ENCODE peak calls at places on chromosomes 6 and 20, in ten cellular contexts. One of them, this sample, is unnamed.

GRCh38 chr20:37749185-37749584 is 55.4 kb downstream of the CTNNBL1 start:
- DNase-seq in MM.1S: no peak
- DNase-seq in keratinocyte: no peak
- DNase-seq in astrocyte: no peak
- DNase-seq in CD4-positive, alpha-beta T cell: no peak
- DNase-seq in stomach: no peak
- DNase-seq in mesothelial cell of epicardium: no peak
- DNase-seq in dorsolateral prefrontal cortex: no peak
- DNase-seq in spleen: no peak
- DNase-seq in psoas muscle: no peak
- DNase-seq in this sample: no peak

GRCh38 chr6:18861182-18861581 is 474.0 kb downstream of the RNF144B start:
- DNase-seq in MM.1S: no peak
- DNase-seq in keratinocyte: no peak
- DNase-seq in astrocyte: no peak
- DNase-seq in CD4-positive, alpha-beta T cell: no peak
- DNase-seq in stomach: no peak
- DNase-seq in mesothelial cell of epicardium: no peak
- DNase-seq in dorsolateral prefrontal cortex: no peak
- DNase-seq in spleen: no peak
- DNase-seq in psoas muscle: no peak
- DNase-seq in this sample: no peak

GRCh38 chr6:169393753-169394152 is 140.1 kb upstream of the THBS2 start:
- DNase-seq in MM.1S: no peak
- DNase-seq in keratinocyte: no peak
- DNase-seq in astrocyte: no peak
- DNase-seq in CD4-positive, alpha-beta T cell: no peak
- DNase-seq in stomach: no peak
- DNase-seq in mesothelial cell of epicardium: no peak
- DNase-seq in dorsolateral prefrontal cortex: no peak
- DNase-seq in spleen: no peak
- DNase-seq in psoas muscle: no peak
- DNase-seq in this sample: no peak

GRCh38 chr6:107272246-107272645 is 156.9 kb upstream of the BEND3 start:
- DNase-seq in MM.1S: no peak
- DNase-seq in keratinocyte: no peak
- DNase-seq in astrocyte: no peak
- DNase-seq in CD4-positive, alpha-beta T cell: no peak
- DNase-seq in stomach: no peak
- DNase-seq in mesothelial cell of epicardium: no peak
- DNase-seq in dorsolateral prefrontal cortex: no peak
- DNase-seq in spleen: no peak
- DNase-seq in psoas muscle: no peak
- DNase-seq in this sample: no peak

GRCh38 chr20:62228982-62229545 is 9.0 kb upstream of the HRH3 start:
- DNase-seq in MM.1S: no peak
- DNase-seq in keratinocyte: no peak
- DNase-seq in astrocyte: no peak
- DNase-seq in CD4-positive, alpha-beta T cell: no peak
- DNase-seq in stomach: no peak
- DNase-seq in mesothelial cell of epicardium: no peak
- DNase-seq in dorsolateral prefrontal cortex: no peak
- DNase-seq in spleen: no peak
- DNase-seq in psoas muscle: no peak
- DNase-seq in this sample: no peak

GRCh38 chr6:149094934-149095341 is 222.6 kb upstream of the TAB2 start:
- DNase-seq in MM.1S: no peak
- DNase-seq in keratinocyte: no peak
- DNase-seq in astrocyte: peak; percentile 69
- DNase-seq in CD4-positive, alpha-beta T cell: no peak
- DNase-seq in stomach: no peak
- DNase-seq in mesothelial cell of epicardium: no peak
- DNase-seq in dorsolateral prefrontal cortex: no peak
- DNase-seq in spleen: no peak
- DNase-seq in psoas muscle: no peak
- DNase-seq in this sample: no peak

GRCh38 chr6:37695857-37696219 is 1.8 kb downstream of the MDGA1 start:
- DNase-seq in MM.1S: no peak
- DNase-seq in keratinocyte: no peak
- DNase-seq in astrocyte: peak; percentile 29
- DNase-seq in CD4-positive, alpha-beta T cell: no peak
- DNase-seq in stomach: no peak
- DNase-seq in mesothelial cell of epicardium: no peak
- DNase-seq in dorsolateral prefrontal cortex: peak; percentile 25
- DNase-seq in spleen: no peak
- DNase-seq in psoas muscle: no peak
- DNase-seq in this sample: no peak

GRCh38 chr6:134247271-134247833 is 70.6 kb downstream of the SGK1 start:
- DNase-seq in MM.1S: peak; percentile 95
- DNase-seq in keratinocyte: no peak
- DNase-seq in astrocyte: no peak
- DNase-seq in CD4-positive, alpha-beta T cell: peak; percentile 50
- DNase-seq in stomach: no peak
- DNase-seq in mesothelial cell of epicardium: no peak
- DNase-seq in dorsolateral prefrontal cortex: no peak
- DNase-seq in spleen: peak; percentile 76
- DNase-seq in psoas muscle: no peak
- DNase-seq in this sample: no peak

GRCh38 chr6:67689329-67689728 is 945.8 kb upstream of the ADGRB3 start:
- DNase-seq in MM.1S: no peak
- DNase-seq in keratinocyte: no peak
- DNase-seq in astrocyte: no peak
- DNase-seq in CD4-positive, alpha-beta T cell: no peak
- DNase-seq in stomach: no peak
- DNase-seq in mesothelial cell of epicardium: no peak
- DNase-seq in dorsolateral prefrontal cortex: no peak
- DNase-seq in spleen: no peak
- DNase-seq in psoas muscle: no peak
- DNase-seq in this sample: no peak

GRCh38 chr6:67698534-67698933 is 936.5 kb upstream of the ADGRB3 start:
- DNase-seq in MM.1S: no peak
- DNase-seq in keratinocyte: no peak
- DNase-seq in astrocyte: peak; percentile 55
- DNase-seq in CD4-positive, alpha-beta T cell: no peak
- DNase-seq in stomach: no peak
- DNase-seq in mesothelial cell of epicardium: no peak
- DNase-seq in dorsolateral prefrontal cortex: no peak
- DNase-seq in spleen: no peak
- DNase-seq in psoas muscle: no peak
- DNase-seq in this sample: no peak

GRCh38 chr6:67694127-67694526 is 941.0 kb upstream of the ADGRB3 start:
- DNase-seq in MM.1S: no peak
- DNase-seq in keratinocyte: no peak
- DNase-seq in astrocyte: no peak
- DNase-seq in CD4-positive, alpha-beta T cell: no peak
- DNase-seq in stomach: no peak
- DNase-seq in mesothelial cell of epicardium: no peak
- DNase-seq in dorsolateral prefrontal cortex: no peak
- DNase-seq in spleen: no peak
- DNase-seq in psoas muscle: no peak
- DNase-seq in this sample: no peak
- TF ChIP-seq CTCF in MM.1S: no peak
- TF ChIP-seq CTCF in keratinocyte: no peak
- TF ChIP-seq CTCF in astrocyte: no peak
- TF ChIP-seq CTCF in CD4-positive, alpha-beta T cell: no peak
- TF ChIP-seq CTCF in stomach: no peak
- TF ChIP-seq CTCF in mesothelial cell of epicardium: no peak
- TF ChIP-seq CTCF in dorsolateral prefrontal cortex: no peak
- TF ChIP-seq CTCF in spleen: no peak
- TF ChIP-seq CTCF in psoas muscle: no peak
- TF ChIP-seq CTCF in this sample: no peak

DNA sequence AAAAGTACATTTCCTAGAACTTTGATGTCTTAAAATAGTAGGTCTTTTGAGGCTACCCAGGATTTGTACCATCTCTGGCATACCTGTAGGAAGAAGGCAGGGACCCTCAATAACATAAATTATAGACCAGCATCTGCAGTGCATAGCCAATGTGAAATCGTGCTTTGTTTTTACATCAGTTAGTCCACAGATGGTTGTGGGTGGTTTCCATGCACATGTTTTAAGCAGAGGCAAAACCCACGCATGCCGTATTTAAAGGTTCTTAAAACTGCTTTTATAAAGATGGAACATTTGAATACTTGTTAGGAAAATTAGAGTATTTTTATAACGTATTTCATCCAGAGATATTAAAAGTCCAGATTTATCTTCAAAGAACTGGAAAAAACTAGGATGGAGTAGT is 66.3 kb downstream of the SH3BGRL2 start:
- DNase-seq in MM.1S: no peak
- DNase-seq in keratinocyte: no peak
- DNase-seq in astrocyte: no peak
- DNase-seq in CD4-positive, alpha-beta T cell: no peak
- DNase-seq in stomach: no peak
- DNase-seq in mesothelial cell of epicardium: no peak
- DNase-seq in dorsolateral prefrontal cortex: no peak
- DNase-seq in spleen: no peak
- DNase-seq in psoas muscle: no peak
- DNase-seq in this sample: no peak
- TF ChIP-seq CTCF in MM.1S: no peak
- TF ChIP-seq CTCF in keratinocyte: no peak
- TF ChIP-seq CTCF in astrocyte: no peak
- TF ChIP-seq CTCF in CD4-positive, alpha-beta T cell: no peak
- TF ChIP-seq CTCF in stomach: no peak
- TF ChIP-seq CTCF in mesothelial cell of epicardium: no peak
- TF ChIP-seq CTCF in dorsolateral prefrontal cortex: no peak
- TF ChIP-seq CTCF in spleen: no peak
- TF ChIP-seq CTCF in psoas muscle: no peak
- TF ChIP-seq CTCF in this sample: no peak

GRCh38 chr6:93418448-93419303 is 683 bp downstream of the EPHA7 start:
- DNase-seq in MM.1S: peak; percentile 48
- DNase-seq in keratinocyte: no peak
- DNase-seq in astrocyte: peak; percentile 27
- DNase-seq in CD4-positive, alpha-beta T cell: no peak
- DNase-seq in stomach: no peak
- DNase-seq in mesothelial cell of epicardium: peak; percentile 67
- DNase-seq in dorsolateral prefrontal cortex: peak; percentile 22
- DNase-seq in spleen: peak; percentile 78
- DNase-seq in psoas muscle: peak; percentile 42
- DNase-seq in this sample: peak; percentile 66

GRCh38 chr6:93416575-93417420 is 2.6 kb downstream of the EPHA7 start:
- DNase-seq in MM.1S: peak; percentile 39
- DNase-seq in keratinocyte: no peak
- DNase-seq in astrocyte: peak; percentile 6
- DNase-seq in CD4-positive, alpha-beta T cell: no peak
- DNase-seq in stomach: no peak
- DNase-seq in mesothelial cell of epicardium: peak; percentile 54
- DNase-seq in dorsolateral prefrontal cortex: peak; percentile 32
- DNase-seq in spleen: peak; percentile 78
- DNase-seq in psoas muscle: peak; percentile 48
- DNase-seq in this sample: no peak

GRCh38 chr6:93419304-93420162 is at the start of gene EPHA7:
- DNase-seq in MM.1S: peak; percentile 96
- DNase-seq in keratinocyte: no peak
- DNase-seq in astrocyte: peak; percentile 79
- DNase-seq in CD4-positive, alpha-beta T cell: no peak
- DNase-seq in stomach: peak; percentile 80
- DNase-seq in mesothelial cell of epicardium: peak; percentile 97
- DNase-seq in dorsolateral prefrontal cortex: peak; percentile 94
- DNase-seq in spleen: peak; percentile 90
- DNase-seq in psoas muscle: peak; percentile 94
- DNase-seq in this sample: peak; percentile 93

GRCh38 chr6:93417421-93417996 is 1.9 kb downstream of the EPHA7 start:
- DNase-seq in MM.1S: peak; percentile 7
- DNase-seq in keratinocyte: no peak
- DNase-seq in astrocyte: peak; percentile 20
- DNase-seq in CD4-positive, alpha-beta T cell: no peak
- DNase-seq in stomach: no peak
- DNase-seq in mesothelial cell of epicardium: peak; percentile 40
- DNase-seq in dorsolateral prefrontal cortex: peak; percentile 7
- DNase-seq in spleen: no peak
- DNase-seq in psoas muscle: no peak
- DNase-seq in this sample: no peak

DNA sequence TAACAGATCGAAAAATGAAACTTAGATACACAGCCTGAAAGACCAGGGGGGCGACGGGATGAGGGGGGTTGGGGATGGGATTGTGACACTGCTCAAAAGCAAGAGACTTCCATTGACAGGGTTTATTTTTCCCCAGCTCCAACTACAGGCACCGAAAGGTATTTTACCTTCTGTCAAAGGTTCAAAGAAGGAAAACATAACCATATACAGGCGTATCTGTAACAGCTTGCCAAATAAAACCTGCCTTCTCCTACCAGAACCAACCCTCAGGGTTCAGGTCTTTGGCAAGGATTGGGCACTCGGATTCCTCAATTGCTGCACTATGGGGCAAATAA is 1.3 kb downstream of the EPHA7 start:
- DNase-seq in MM.1S: no peak
- DNase-seq in keratinocyte: no peak
- DNase-seq in astrocyte: no peak
- DNase-seq in CD4-positive, alpha-beta T cell: no peak
- DNase-seq in stomach: no peak
- DNase-seq in mesothelial cell of epicardium: no peak
- DNase-seq in dorsolateral prefrontal cortex: no peak
- DNase-seq in spleen: no peak
- DNase-seq in psoas muscle: no peak
- DNase-seq in this sample: no peak
- TF ChIP-seq CTCF in MM.1S: no peak
- TF ChIP-seq CTCF in keratinocyte: no peak
- TF ChIP-seq CTCF in astrocyte: no peak
- TF ChIP-seq CTCF in CD4-positive, alpha-beta T cell: no peak
- TF ChIP-seq CTCF in stomach: no peak
- TF ChIP-seq CTCF in mesothelial cell of epicardium: no peak
- TF ChIP-seq CTCF in dorsolateral prefrontal cortex: no peak
- TF ChIP-seq CTCF in spleen: no peak
- TF ChIP-seq CTCF in psoas muscle: no peak
- TF ChIP-seq CTCF in this sample: no peak

GRCh38 chr6:103124471-103124870 is 1731.0 kb downstream of the GRIK2 start:
- DNase-seq in MM.1S: no peak
- DNase-seq in keratinocyte: no peak
- DNase-seq in astrocyte: no peak
- DNase-seq in CD4-positive, alpha-beta T cell: no peak
- DNase-seq in stomach: no peak
- DNase-seq in mesothelial cell of epicardium: no peak
- DNase-seq in dorsolateral prefrontal cortex: no peak
- DNase-seq in spleen: no peak
- DNase-seq in psoas muscle: no peak
- DNase-seq in this sample: no peak

DNA sequence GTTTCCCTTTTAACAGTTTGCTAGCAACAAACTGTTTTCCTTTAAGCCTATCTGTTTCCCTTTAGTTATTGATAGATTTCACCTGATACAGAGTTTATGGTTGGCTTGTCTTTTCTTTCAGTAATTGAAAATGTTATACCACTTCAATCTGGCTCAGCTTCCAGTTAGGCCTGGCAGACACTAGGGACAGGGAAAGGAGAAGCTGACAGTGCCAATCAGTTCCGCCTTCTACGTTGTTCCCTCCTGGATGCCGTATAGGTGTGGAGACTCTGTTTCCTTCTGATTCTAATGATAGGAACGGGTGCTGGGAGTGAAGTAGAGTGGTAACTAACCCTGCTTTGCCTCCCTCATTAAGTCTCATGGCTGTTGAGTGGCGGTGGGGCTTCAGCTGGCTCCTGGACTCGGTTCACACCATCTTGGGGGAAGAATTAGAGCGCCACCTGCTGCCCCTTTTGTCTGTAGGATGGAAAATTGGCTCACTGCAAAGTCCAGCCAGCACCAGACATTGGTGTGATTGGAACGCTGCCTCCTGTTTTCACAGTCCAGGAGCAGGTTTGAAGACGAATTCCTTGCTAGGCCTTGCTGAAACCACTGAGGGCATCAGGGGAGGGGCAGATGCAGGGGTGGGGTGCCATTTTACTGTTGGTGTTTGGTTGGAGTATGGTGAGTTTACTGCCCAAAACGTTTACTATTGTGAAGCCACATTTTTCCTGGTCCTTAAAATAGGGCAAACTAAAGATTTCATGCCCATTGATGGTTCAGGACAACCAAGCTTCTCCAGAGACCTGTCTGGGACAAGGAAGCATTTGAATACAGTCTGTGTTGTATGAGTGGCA is 1729.5 kb downstream of the GRIK2 start:
- DNase-seq in MM.1S: peak; percentile 53
- DNase-seq in keratinocyte: no peak
- DNase-seq in astrocyte: peak; percentile 6
- DNase-seq in CD4-positive, alpha-beta T cell: no peak
- DNase-seq in stomach: peak; percentile 54
- DNase-seq in mesothelial cell of epicardium: peak; percentile 82
- DNase-seq in dorsolateral prefrontal cortex: peak; percentile 11
- DNase-seq in spleen: no peak
- DNase-seq in psoas muscle: no peak
- DNase-seq in this sample: peak; percentile 75
- TF ChIP-seq CTCF in MM.1S: peak; percentile 65
- TF ChIP-seq CTCF in keratinocyte: peak; percentile 45
- TF ChIP-seq CTCF in astrocyte: peak; percentile 42
- TF ChIP-seq CTCF in CD4-positive, alpha-beta T cell: no peak
- TF ChIP-seq CTCF in stomach: no peak
- TF ChIP-seq CTCF in mesothelial cell of epicardium: peak; percentile 55
- TF ChIP-seq CTCF in dorsolateral prefrontal cortex: no peak
- TF ChIP-seq CTCF in spleen: no peak
- TF ChIP-seq CTCF in psoas muscle: no peak
- TF ChIP-seq CTCF in this sample: peak; percentile 49

This sample was measured in upper lobe of right lung.